ENCODE peak calls at places on chromosome 15, in nine cellular contexts. K is hepatocyte; O is stimulated activated naive B cell treated with anti-CD40 and anti-IgM and Interleukin-4, amounts not matched to agents 10 μg/mL and 1 μg/mL and 100 μg/mL, for 72 hours; X is NCI-H2107; F is lung microvascular endothelial cell; R is Right ventricle myocardium superior; H is NCI-H1930; G is lung; M is fibroblast of pulmonary artery. V is an unnamed sample.
A peak's percentile ranks its signal among the peaks of the same experiment; 100 is the strongest.

GRCh38 chr15:68693071-68693470 is 114.3 kb downstream of the CORO2B start:
- DNase-seq in K (no peak), O (no peak), X (no peak), F (no peak), R (no peak), H (no peak), G (no peak), M (no peak), V (no peak)

GRCh38 chr15:47388299-47388698 is 329.0 kb upstream of the SEMA6D start:
- DNase-seq in K (no peak), O (no peak), X (no peak), F (no peak), R (no peak), H (no peak), G (no peak), M (no peak), V (no peak)

GRCh38 chr15:77032647-77033416 is 37.9 kb downstream of the PSTPIP1 start:
- DNase-seq in K (no peak), O (no peak), X (no peak), F (no peak), R (peak; percentile 32), H (no peak), G (no peak), M (no peak), V (peak; percentile 71)

GRCh38 chr15:36007699-36008098 is 461.7 kb upstream of the DPH6 start:
- DNase-seq in K (no peak), O (no peak), X (no peak), F (no peak), R (no peak), H (no peak), G (no peak), M (no peak), V (no peak)

GRCh38 chr15:96417760-96418130 is 87.2 kb downstream of the NR2F2 start:
- DNase-seq in K (no peak), O (no peak), X (no peak), F (no peak), R (no peak), H (no peak), G (no peak), M (no peak), V (no peak)

GRCh38 chr15:59539799-59540198 is 71.8 kb upstream of the GCNT3 start:
- DNase-seq in K (no peak), O (no peak), X (no peak), F (no peak), R (no peak), H (no peak), G (no peak), M (no peak), V (no peak)

GRCh38 chr15:40070166-40070557 is 31.2 kb upstream of the SRP14 start:
- DNase-seq in K (no peak), O (no peak), X (no peak), F (no peak), R (no peak), H (no peak), G (no peak), M (no peak), V (no peak)

GRCh38 chr15:82150645-82151044 is 104.8 kb upstream of the MEX3B start:
- DNase-seq in K (no peak), O (no peak), X (no peak), F (no peak), R (no peak), H (no peak), G (no peak), M (no peak), V (no peak)

GRCh38 chr15:37995461-37996347 is 61.3 kb downstream of the TMCO5A start:
- DNase-seq in K (peak; percentile 71), O (no peak), X (peak; percentile 0), F (peak; percentile 76), R (no peak), H (peak; percentile 19), G (no peak), M (peak; percentile 87), V (no peak)

GRCh38 chr15:55827965-55828364 is 85.0 kb upstream of the PRTG start:
- DNase-seq in K (no peak), O (no peak), X (no peak), F (no peak), R (no peak), H (no peak), G (no peak), M (no peak), V (no peak)

GRCh38 chr15:22884344-22884743 is 45.9 kb downstream of the NIPA2 start:
- DNase-seq in K (no peak), O (no peak), X (no peak), F (no peak), R (peak; percentile 21), H (no peak), G (no peak), M (no peak), V (no peak)

GRCh38 chr15:87669846-87670245 is 586.7 kb downstream of the NTRK3 start:
- DNase-seq in K (no peak), O (no peak), X (no peak), F (no peak), R (no peak), H (no peak), G (no peak), M (no peak), V (no peak)

GRCh38 chr15:89725064-89725463 is 26.0 kb downstream of the MESP1 start:
- DNase-seq in K (no peak), O (no peak), X (no peak), F (no peak), R (no peak), H (no peak), G (no peak), M (no peak), V (no peak)

GRCh38 chr15:85331666-85332261 is 48.6 kb upstream of the AKAP13 start:
- DNase-seq in K (no peak), O (peak; percentile 39), X (no peak), F (peak; percentile 83), R (no peak), H (no peak), G (peak; percentile 78), M (no peak), V (no peak)

GRCh38 chr15:41585140-41586047 is 26.4 kb downstream of the TYRO3 start:
- DNase-seq in K (peak; percentile 58), O (peak; percentile 29), X (no peak), F (peak; percentile 55), R (peak; percentile 75), H (no peak), G (peak; percentile 56), M (peak; percentile 69), V (no peak)

GRCh38 chr15:89429023-89429422 is 67.4 kb downstream of the RHCG start:
- DNase-seq in K (no peak), O (no peak), X (no peak), F (no peak), R (no peak), H (no peak), G (no peak), M (peak; percentile 24), V (no peak)

GRCh38 chr15:68386587-68387287 is 45.2 kb downstream of the ITGA11 start:
- DNase-seq in K (no peak), O (no peak), X (no peak), F (no peak), R (no peak), H (no peak), G (no peak), M (no peak), V (peak; percentile 5)

GRCh38 chr15:40501487-40501886 is 30.7 kb downstream of the CHST14 start:
- DNase-seq in K (no peak), O (no peak), X (no peak), F (no peak), R (no peak), H (no peak), G (no peak), M (no peak), V (no peak)

GRCh38 chr15:37046876-37047614 is 53.3 kb downstream of the MEIS2 start:
- DNase-seq in K (no peak), O (no peak), X (no peak), F (no peak), R (no peak), H (no peak), G (no peak), M (peak; percentile 84), V (no peak)

GRCh38 chr15:40300771-40301170 is 7.0 kb downstream of the PLCB2 start:
- DNase-seq in K (no peak), O (no peak), X (no peak), F (no peak), R (no peak), H (no peak), G (no peak), M (no peak), V (no peak)

GRCh38 chr15:51155906-51156305 is 61.2 kb upstream of the TNFAIP8L3 start:
- DNase-seq in K (no peak), O (no peak), X (no peak), F (no peak), R (no peak), H (no peak), G (no peak), M (no peak), V (no peak)

GRCh38 chr15:94259121-94259776 is 27.9 kb downstream of the MCTP2 start:
- DNase-seq in K (no peak), O (no peak), X (no peak), F (no peak), R (no peak), H (no peak), G (no peak), M (no peak), V (no peak)

GRCh38 chr15:55739641-55740040 is 3.3 kb downstream of the PRTG start:
- DNase-seq in K (no peak), O (no peak), X (no peak), F (no peak), R (no peak), H (no peak), G (no peak), M (no peak), V (no peak)

GRCh38 chr15:39586387-39587171 is 5.7 kb downstream of the THBS1 start:
- DNase-seq in K (no peak), O (no peak), X (no peak), F (peak; percentile 77), R (no peak), H (no peak), G (no peak), M (peak; percentile 79), V (no peak)

GRCh38 chr15:75237316-75237982 is 20.7 kb upstream of the GOLGA6C start:
- DNase-seq in K (no peak), O (no peak), X (no peak), F (no peak), R (no peak), H (no peak), G (no peak), M (no peak), V (peak; percentile 72)

GRCh38 chr15:87345955-87346354 is 910.6 kb downstream of the NTRK3 start:
- DNase-seq in K (no peak), O (no peak), X (no peak), F (no peak), R (no peak), H (no peak), G (no peak), M (no peak), V (no peak)

GRCh38 chr15:70762469-70763119 is 764 bp downstream of the UACA start:
- DNase-seq in K (peak; percentile 67), O (no peak), X (no peak), F (peak; percentile 35), R (peak; percentile 55), H (no peak), G (no peak), M (peak; percentile 70), V (no peak)